ENCODE peak calls at places on chromosome 22, in six cellular contexts. O is stimulated activated CD4-positive, alpha-beta T cell treated with anti-CD3 and anti-CD28 coated beads, Interleukin-1b, Interleukin-23, amount 100 ng/mL, for 24 hours; M is iPS-NIHi11; D is amygdala; I is WTC11; F is activated CD4-positive, alpha-beta T cell treated with anti-CD3 and anti-CD28 coated beads, Interleukin-2, amount 50 U/mL, for 1 hour. A is an unnamed sample.

GRCh38 chr22:23512738-23513137 is 67.4 kb downstream of the IGLL1 start:
- DNase-seq in O (no peak), M (no peak), D (no peak), I (no peak), F (no peak), A (no peak)

GRCh38 chr22:17369553-17370035 is 334 bp downstream of the CECR2 start:
- DNase-seq in O (no peak), M (peak), D (no peak), I (peak), F (peak), A (no peak)

GRCh38 chr22:48689206-48689605 is 1138.5 kb downstream of the BRD1 start:
- DNase-seq in O (no peak), M (no peak), D (no peak), I (no peak), F (no peak), A (no peak)

GRCh38 chr22:38412435-38413084 is 42.4 kb downstream of the KCNJ4 start:
- DNase-seq in O (peak), M (peak), D (no peak), I (peak), F (peak), A (no peak)

GRCh38 chr22:24681236-24681635 is 78.2 kb downstream of the GGT1 start:
- DNase-seq in O (no peak), M (no peak), D (no peak), I (no peak), F (no peak), A (no peak)

GRCh38 chr22:30922151-30922611 is 46.4 kb downstream of the MORC2 start:
- DNase-seq in O (peak), M (no peak), D (no peak), I (no peak), F (peak), A (peak)

GRCh38 chr22:28259774-28260173 is 340.7 kb upstream of the PITPNB start:
- DNase-seq in O (no peak), M (no peak), D (no peak), I (no peak), F (no peak), A (no peak)

GRCh38 chr22:36177160-36177559 is 16.6 kb upstream of the APOL3 start:
- DNase-seq in O (no peak), M (no peak), D (no peak), I (no peak), F (no peak), A (no peak)

GRCh38 chr22:27226666-27227065 is 569.3 kb downstream of the MIAT start:
- DNase-seq in O (no peak), M (no peak), D (no peak), I (no peak), F (no peak), A (no peak)

GRCh38 chr22:44158766-44159165 is 22.0 kb upstream of the PARVG start:
- DNase-seq in O (no peak), M (no peak), D (no peak), I (no peak), F (no peak), A (no peak)

GRCh38 chr22:43343262-43343988 is at the start of gene SCUBE1:
- DNase-seq in O (peak), M (peak), D (no peak), I (peak), F (peak), A (no peak)

GRCh38 chr22:35560824-35561223 is 20.2 kb downstream of the RASD2 start:
- DNase-seq in O (no peak), M (no peak), D (no peak), I (no peak), F (no peak), A (no peak)

GRCh38 chr22:26590525-26590858 is 560 bp upstream of the TPST2 start:
- DNase-seq in O (no peak), M (no peak), D (no peak), I (no peak), F (no peak), A (no peak)

GRCh38 chr22:37032535-37033460 is 13.3 kb downstream of the MPST start:
- DNase-seq in O (no peak), M (peak), D (no peak), I (no peak), F (no peak), A (no peak)

GRCh38 chr22:49887716-49888115 is 30.5 kb downstream of the ALG12 start:
- DNase-seq in O (no peak), M (no peak), D (no peak), I (no peak), F (no peak), A (no peak)

GRCh38 chr22:46143491-46144147 is 6.7 kb upstream of the PPARA start:
- DNase-seq in O (no peak), M (no peak), D (no peak), I (no peak), F (no peak), A (no peak)

GRCh38 chr22:32996702-32997101 is 61.5 kb downstream of the SYN3 start:
- DNase-seq in O (no peak), M (no peak), D (no peak), I (no peak), F (no peak), A (no peak)

GRCh38 chr22:37379716-37380115 is 47.6 kb downstream of the ELFN2 start:
- DNase-seq in O (no peak), M (no peak), D (no peak), I (no peak), F (no peak), A (no peak)

GRCh38 chr22:48838846-48839730 is 988.6 kb downstream of the BRD1 start:
- DNase-seq in O (no peak), M (no peak), D (no peak), I (no peak), F (no peak), A (no peak)

GRCh38 chr22:48337957-48338792 is 1489.5 kb downstream of the BRD1 start:
- DNase-seq in O (no peak), M (no peak), D (no peak), I (no peak), F (no peak), A (no peak)

GRCh38 chr22:50169774-50170341 is 673 bp upstream of the PANX2 start:
- DNase-seq in O (no peak), M (peak), D (no peak), I (no peak), F (no peak), A (no peak)

GRCh38 chr22:48717883-48718817 is 1109.5 kb downstream of the BRD1 start:
- DNase-seq in O (no peak), M (no peak), D (no peak), I (peak), F (no peak), A (no peak)

GRCh38 chr22:48303360-48303725 is 1524.3 kb downstream of the BRD1 start:
- DNase-seq in O (no peak), M (no peak), D (no peak), I (no peak), F (no peak), A (no peak)

GRCh38 chr22:40021401-40022000 is 26.7 kb downstream of the FAM83F start:
- DNase-seq in O (no peak), M (no peak), D (no peak), I (no peak), F (no peak), A (no peak)

GRCh38 chr22:34943830-34944229 is 122.1 kb upstream of the ISX start:
- DNase-seq in O (no peak), M (peak), D (no peak), I (no peak), F (no peak), A (no peak)

GRCh38 chr22:35921777-35922176 is 106.8 kb downstream of the RBFOX2 start:
- DNase-seq in O (peak), M (peak), D (peak), I (peak), F (no peak), A (no peak)

GRCh38 chr22:32050678-32051515 is 7.8 kb downstream of the SLC5A1 start:
- DNase-seq in O (peak), M (peak), D (no peak), I (no peak), F (peak), A (peak)

GRCh38 chr22:48702573-48703264 is 1125.0 kb downstream of the BRD1 start:
- DNase-seq in O (no peak), M (no peak), D (peak), I (no peak), F (no peak), A (no peak)

GRCh38 chr22:43319661-43320486 is 23.3 kb downstream of the SCUBE1 start:
- DNase-seq in O (no peak), M (no peak), D (no peak), I (no peak), F (no peak), A (no peak)

GRCh38 chr22:43829904-43830851 is 18.1 kb upstream of the EFCAB6 start:
- DNase-seq in O (no peak), M (no peak), D (no peak), I (no peak), F (no peak), A (no peak)

GRCh38 chr22:35489225-35489624 is 51.4 kb upstream of the RASD2 start:
- DNase-seq in O (no peak), M (no peak), D (no peak), I (no peak), F (no peak), A (no peak)

GRCh38 chr22:49968313-49968830 is 7.8 kb downstream of the PIM3 start:
- DNase-seq in O (no peak), M (peak), D (no peak), I (no peak), F (no peak), A (no peak)

GRCh38 chr22:44372611-44373010 is 59.9 kb upstream of the SHISAL1 start:
- DNase-seq in O (no peak), M (no peak), D (no peak), I (peak), F (no peak), A (no peak)

GRCh38 chr22:36379593-36380361 is 8.0 kb downstream of the MYH9 start:
- DNase-seq in O (no peak), M (no peak), D (no peak), I (no peak), F (peak), A (no peak)

GRCh38 chr22:40592352-40593113 is 44.0 kb downstream of the MRTFA start:
- DNase-seq in O (no peak), M (no peak), D (no peak), I (no peak), F (no peak), A (no peak)

GRCh38 chr22:21837184-21837979 is 30.1 kb downstream of the MAPK1 start:
- DNase-seq in O (no peak), M (peak), D (no peak), I (no peak), F (no peak), A (no peak)

A was measured in activated naive CD8-positive, alpha-beta T cell treated with anti-CD3 and anti-CD28 coated beads, Interleukin-2, amount 50 U/mL, for 16 hours.